ENCODE peak calls at places on chromosomes 4 and X, in ten cellular contexts. T is GM04504; K is stimulated activated CD8-positive, alpha-beta memory T cell treated with anti-CD3 and anti-CD28 coated beads, Interleukin-12 subunit alpha, Interleukin-12 subunit beta, amount 100 ng/mL, for 4 hours; N is hepatocyte; P is stimulated activated CD4-positive, alpha-beta T cell treated with anti-CD3 and anti-CD28 coated beads, Interleukin-12 subunit alpha, Interleukin-12 subunit beta, amount 100 ng/mL, for 48 hours; C is substantia nigra; Q is mesendoderm; J is NAMALWA; V is activated CD8-positive, alpha-beta memory T cell treated with anti-CD3 and anti-CD28 coated beads for 1 hour; X is endothelial cell. M is an unnamed sample.

GRCh38 chrX:145792281-145792680 is 25.3 kb upstream of the SLITRK2 start:
- DNase-seq in N (no peak), C (no peak), P (no peak), V (no peak), J (no peak), X (no peak), Q (no peak), K (no peak), T (no peak), M (no peak)

GRCh38 chrX:20498851-20499635 is 232.3 kb upstream of the RPS6KA3 start:
- DNase-seq in K (no peak), N (no peak), P (no peak), Q (no peak), T (no peak), X (no peak), V (no peak), C (no peak), J (no peak), M (no peak)

GRCh38 chr4:75629239-75629638 is 1.1 kb downstream of the CDKL2 start:
- DNase-seq in Q (no peak), C (no peak), P (no peak), K (no peak), N (no peak), X (no peak), T (no peak), J (no peak), V (no peak), M (no peak)

GRCh38 chr4:114481856-114482255 is 116.8 kb upstream of the UGT8 start:
- DNase-seq in X (no peak), V (no peak), Q (no peak), C (no peak), P (no peak), J (no peak), T (no peak), N (no peak), K (no peak), M (no peak)

GRCh38 chr4:76931576-76932276 is 17.8 kb upstream of the SEPTIN11 start:
- DNase-seq in P (no peak), C (no peak), Q (no peak), V (no peak), X (no peak), T (no peak), J (no peak), K (no peak), N (no peak), M (no peak)

GRCh38 chr4:7044415-7044930 is 1.3 kb downstream of the TADA2B start:
- DNase-seq in K (no peak), T (no peak), Q (no peak), J (no peak), X (no peak), N (no peak), C (no peak), P (no peak), V (no peak), M (no peak)

GRCh38 chr4:97074531-97074930 is 1068.7 kb downstream of the STPG2 start:
- DNase-seq in Q (no peak), T (no peak), K (no peak), X (no peak), V (no peak), P (no peak), C (no peak), N (no peak), J (no peak), M (no peak)

GRCh38 chr4:122824616-122825015 is 2.0 kb upstream of the FGF2 start:
- DNase-seq in N (no peak), K (no peak), C (no peak), J (no peak), X (no peak), Q (no peak), T (no peak), P (no peak), V (no peak), M (no peak)

GRCh38 chrX:63387411-63387810 is 36.3 kb upstream of the SPIN4 start:
- DNase-seq in N (no peak), X (no peak), C (no peak), V (no peak), T (no peak), J (no peak), K (no peak), Q (peak), P (no peak), M (no peak)